ENCODE peak calls at places on chromosomes 7 and 10, in eight cellular contexts. One of them, this sample, is unnamed.
A peak's percentile ranks its signal among the peaks of the same experiment; 100 is the strongest.

GRCh38 chr10:33010132-33011037 is 52.4 kb upstream of the ITGB1 start:
- DNase-seq in lower leg skin: no peak
- DNase-seq in CD4-positive, alpha-beta T cell: peak; percentile 9
- DNase-seq in uterus: no peak
- DNase-seq in fibroblast of villous mesenchyme: peak; percentile 95
- DNase-seq in chondrocyte: no peak
- DNase-seq in fibroblast of pulmonary artery: peak; percentile 72
- DNase-seq in type B pancreatic cell: no peak
- DNase-seq in this sample: no peak

GRCh38 chr7:26633557-26633956 is 230.8 kb downstream of the SKAP2 start:
- DNase-seq in lower leg skin: no peak
- DNase-seq in CD4-positive, alpha-beta T cell: no peak
- DNase-seq in uterus: no peak
- DNase-seq in fibroblast of villous mesenchyme: no peak
- DNase-seq in chondrocyte: no peak
- DNase-seq in fibroblast of pulmonary artery: no peak
- DNase-seq in type B pancreatic cell: no peak
- DNase-seq in this sample: no peak

GRCh38 chr10:22500567-22501369 is 155.5 kb downstream of the SPAG6 start:
- DNase-seq in lower leg skin: no peak
- DNase-seq in CD4-positive, alpha-beta T cell: no peak
- DNase-seq in uterus: peak; percentile 37
- DNase-seq in fibroblast of villous mesenchyme: peak; percentile 33
- DNase-seq in chondrocyte: no peak
- DNase-seq in fibroblast of pulmonary artery: no peak
- DNase-seq in type B pancreatic cell: no peak
- DNase-seq in this sample: no peak

GRCh38 chr7:14104861-14105260 is 115.4 kb upstream of the ETV1 start:
- DNase-seq in lower leg skin: no peak
- DNase-seq in CD4-positive, alpha-beta T cell: no peak
- DNase-seq in uterus: no peak
- DNase-seq in fibroblast of villous mesenchyme: no peak
- DNase-seq in chondrocyte: no peak
- DNase-seq in fibroblast of pulmonary artery: no peak
- DNase-seq in type B pancreatic cell: no peak
- DNase-seq in this sample: no peak

GRCh38 chr7:70072220-70072619 is 473.9 kb downstream of the AUTS2 start:
- DNase-seq in lower leg skin: no peak
- DNase-seq in CD4-positive, alpha-beta T cell: no peak
- DNase-seq in uterus: no peak
- DNase-seq in fibroblast of villous mesenchyme: peak; percentile 17
- DNase-seq in chondrocyte: no peak
- DNase-seq in fibroblast of pulmonary artery: peak; percentile 24
- DNase-seq in type B pancreatic cell: no peak
- DNase-seq in this sample: no peak

GRCh38 chr7:54811016-54811924 is 52.3 kb upstream of the SEC61G start:
- DNase-seq in lower leg skin: no peak
- DNase-seq in CD4-positive, alpha-beta T cell: no peak
- DNase-seq in uterus: no peak
- DNase-seq in fibroblast of villous mesenchyme: peak; percentile 76
- DNase-seq in chondrocyte: no peak
- DNase-seq in fibroblast of pulmonary artery: peak; percentile 66
- DNase-seq in type B pancreatic cell: no peak
- DNase-seq in this sample: no peak

GRCh38 chr7:12327922-12328321 is 75.7 kb downstream of the VWDE start:
- DNase-seq in lower leg skin: no peak
- DNase-seq in CD4-positive, alpha-beta T cell: no peak
- DNase-seq in uterus: no peak
- DNase-seq in fibroblast of villous mesenchyme: no peak
- DNase-seq in chondrocyte: no peak
- DNase-seq in fibroblast of pulmonary artery: no peak
- DNase-seq in type B pancreatic cell: no peak
- DNase-seq in this sample: no peak

GRCh38 chr7:87330316-87330715 is 15.1 kb upstream of the CROT start:
- DNase-seq in lower leg skin: no peak
- DNase-seq in CD4-positive, alpha-beta T cell: no peak
- DNase-seq in uterus: no peak
- DNase-seq in fibroblast of villous mesenchyme: no peak
- DNase-seq in chondrocyte: no peak
- DNase-seq in fibroblast of pulmonary artery: peak; percentile 21
- DNase-seq in type B pancreatic cell: no peak
- DNase-seq in this sample: no peak

GRCh38 chr7:152072451-152072850 is 47.0 kb downstream of the GALNT11 start:
- DNase-seq in lower leg skin: no peak
- DNase-seq in CD4-positive, alpha-beta T cell: no peak
- DNase-seq in uterus: no peak
- DNase-seq in fibroblast of villous mesenchyme: no peak
- DNase-seq in chondrocyte: no peak
- DNase-seq in fibroblast of pulmonary artery: no peak
- DNase-seq in type B pancreatic cell: no peak
- DNase-seq in this sample: no peak

GRCh38 chr10:132679217-132679595 is 106.7 kb downstream of the NKX6-2 start:
- DNase-seq in lower leg skin: no peak
- DNase-seq in CD4-positive, alpha-beta T cell: no peak
- DNase-seq in uterus: peak; percentile 11
- DNase-seq in fibroblast of villous mesenchyme: no peak
- DNase-seq in chondrocyte: peak; percentile 72
- DNase-seq in fibroblast of pulmonary artery: no peak
- DNase-seq in type B pancreatic cell: peak; percentile 58
- DNase-seq in this sample: no peak

GRCh38 chr10:110324201-110324804 is 19.6 kb upstream of the SMNDC1 start:
- DNase-seq in lower leg skin: no peak
- DNase-seq in CD4-positive, alpha-beta T cell: no peak
- DNase-seq in uterus: no peak
- DNase-seq in fibroblast of villous mesenchyme: no peak
- DNase-seq in chondrocyte: no peak
- DNase-seq in fibroblast of pulmonary artery: no peak
- DNase-seq in type B pancreatic cell: no peak
- DNase-seq in this sample: no peak

GRCh38 chr7:98165827-98166667 is 45.2 kb upstream of the BHLHA15 start:
- DNase-seq in lower leg skin: no peak
- DNase-seq in CD4-positive, alpha-beta T cell: peak; percentile 38
- DNase-seq in uterus: no peak
- DNase-seq in fibroblast of villous mesenchyme: peak; percentile 30
- DNase-seq in chondrocyte: no peak
- DNase-seq in fibroblast of pulmonary artery: peak; percentile 46
- DNase-seq in type B pancreatic cell: no peak
- DNase-seq in this sample: peak; percentile 44

GRCh38 chr7:139883814-139884213 is 54.8 kb downstream of the TBXAS1 start:
- DNase-seq in lower leg skin: no peak
- DNase-seq in CD4-positive, alpha-beta T cell: no peak
- DNase-seq in uterus: no peak
- DNase-seq in fibroblast of villous mesenchyme: no peak
- DNase-seq in chondrocyte: no peak
- DNase-seq in fibroblast of pulmonary artery: no peak
- DNase-seq in type B pancreatic cell: no peak
- DNase-seq in this sample: no peak

GRCh38 chr7:94190599-94191061 is 186.5 kb upstream of the BET1 start:
- DNase-seq in lower leg skin: no peak
- DNase-seq in CD4-positive, alpha-beta T cell: no peak
- DNase-seq in uterus: no peak
- DNase-seq in fibroblast of villous mesenchyme: peak; percentile 93
- DNase-seq in chondrocyte: no peak
- DNase-seq in fibroblast of pulmonary artery: peak; percentile 96
- DNase-seq in type B pancreatic cell: no peak
- DNase-seq in this sample: no peak

GRCh38 chr7:107995184-107996071 is 7.5 kb downstream of the LAMB1 start:
- DNase-seq in lower leg skin: no peak
- DNase-seq in CD4-positive, alpha-beta T cell: no peak
- DNase-seq in uterus: no peak
- DNase-seq in fibroblast of villous mesenchyme: peak; percentile 74
- DNase-seq in chondrocyte: no peak
- DNase-seq in fibroblast of pulmonary artery: peak; percentile 90
- DNase-seq in type B pancreatic cell: no peak
- DNase-seq in this sample: no peak

GRCh38 chr10:3239066-3239919 is 66.7 kb upstream of the PITRM1 start:
- DNase-seq in lower leg skin: peak; percentile 66
- DNase-seq in CD4-positive, alpha-beta T cell: peak; percentile 56
- DNase-seq in uterus: peak; percentile 76
- DNase-seq in fibroblast of villous mesenchyme: peak; percentile 76
- DNase-seq in chondrocyte: no peak
- DNase-seq in fibroblast of pulmonary artery: peak; percentile 84
- DNase-seq in type B pancreatic cell: peak; percentile 80
- DNase-seq in this sample: peak; percentile 66

DNA sequence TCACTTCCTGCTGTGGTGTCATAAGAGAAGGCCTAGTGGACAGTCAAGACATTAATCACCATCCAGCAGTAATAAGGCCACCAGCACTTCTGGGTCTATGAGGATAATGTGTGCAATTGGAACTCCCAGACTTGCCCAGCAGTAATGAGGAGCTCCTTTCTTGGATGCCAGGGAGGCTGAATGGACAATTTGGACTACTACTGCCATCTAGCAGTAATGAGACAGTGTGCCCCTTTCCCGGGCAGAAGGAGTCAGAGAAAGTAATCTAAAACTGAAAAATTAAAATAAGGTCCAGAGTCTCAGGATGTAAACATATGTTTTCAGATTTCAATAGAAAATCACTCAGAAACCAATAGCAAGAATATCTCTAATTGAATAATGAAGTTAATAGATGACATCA is 400.4 kb downstream of the CDC14C start:
- DNase-seq in lower leg skin: no peak
- DNase-seq in CD4-positive, alpha-beta T cell: no peak
- DNase-seq in uterus: no peak
- DNase-seq in fibroblast of villous mesenchyme: peak; percentile 0
- DNase-seq in chondrocyte: no peak
- DNase-seq in fibroblast of pulmonary artery: peak; percentile 11
- DNase-seq in type B pancreatic cell: no peak
- DNase-seq in this sample: no peak
- TF ChIP-seq CTCF in lower leg skin: no peak
- TF ChIP-seq CTCF in CD4-positive, alpha-beta T cell: no peak
- TF ChIP-seq CTCF in uterus: no peak
- TF ChIP-seq CTCF in fibroblast of villous mesenchyme: no peak
- TF ChIP-seq CTCF in chondrocyte: no peak
- TF ChIP-seq CTCF in fibroblast of pulmonary artery: no peak
- TF ChIP-seq CTCF in type B pancreatic cell: no peak
- TF ChIP-seq CTCF in this sample: no peak

DNA sequence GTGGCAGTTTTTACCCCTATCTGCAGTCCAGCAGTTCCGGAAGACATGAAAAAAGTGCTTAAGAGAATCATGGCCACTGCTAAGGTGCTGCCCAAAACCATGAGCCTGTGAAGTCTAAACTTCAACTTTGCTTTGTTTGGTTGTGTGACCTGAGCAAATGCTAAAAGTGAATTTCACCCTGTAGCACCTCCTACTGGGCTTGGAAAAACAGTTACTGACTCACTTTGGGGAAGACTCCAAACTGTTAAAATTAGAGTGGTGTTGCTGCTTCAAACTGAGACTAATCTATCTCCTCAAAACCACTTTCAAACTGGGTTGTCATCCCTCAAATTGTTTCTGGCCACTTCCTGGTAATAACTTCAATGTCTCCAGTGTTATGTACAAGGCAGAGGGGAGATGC is 21.3 kb downstream of the MKX start:
- DNase-seq in lower leg skin: no peak
- DNase-seq in CD4-positive, alpha-beta T cell: no peak
- DNase-seq in uterus: no peak
- DNase-seq in fibroblast of villous mesenchyme: no peak
- DNase-seq in chondrocyte: no peak
- DNase-seq in fibroblast of pulmonary artery: no peak
- DNase-seq in type B pancreatic cell: no peak
- DNase-seq in this sample: no peak
- TF ChIP-seq CTCF in lower leg skin: no peak
- TF ChIP-seq CTCF in CD4-positive, alpha-beta T cell: no peak
- TF ChIP-seq CTCF in uterus: no peak
- TF ChIP-seq CTCF in fibroblast of villous mesenchyme: no peak
- TF ChIP-seq CTCF in chondrocyte: peak; percentile 69
- TF ChIP-seq CTCF in fibroblast of pulmonary artery: no peak
- TF ChIP-seq CTCF in type B pancreatic cell: peak; percentile 48
- TF ChIP-seq CTCF in this sample: no peak

DNA sequence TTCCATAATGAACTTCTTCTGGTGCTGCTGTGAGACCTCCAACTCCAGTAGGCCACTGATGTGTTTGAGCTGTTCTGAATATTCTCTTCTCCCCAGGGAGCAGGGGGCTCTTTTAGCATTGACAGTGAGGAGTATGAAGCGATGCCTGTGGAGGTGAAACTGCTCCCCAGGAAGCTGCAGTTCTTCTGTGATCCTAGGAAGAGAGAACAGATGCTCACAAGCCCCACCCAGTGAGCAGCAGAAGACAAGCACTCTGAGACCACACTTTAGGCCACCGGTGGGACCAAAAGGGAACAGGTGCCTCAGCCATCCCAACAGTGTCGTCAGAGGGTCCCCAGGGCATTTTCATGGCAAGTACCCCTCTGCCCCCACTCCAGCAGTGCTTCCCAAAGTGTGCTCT is 49.3 kb downstream of the DENND11 start:
- DNase-seq in lower leg skin: no peak
- DNase-seq in CD4-positive, alpha-beta T cell: no peak
- DNase-seq in uterus: no peak
- DNase-seq in fibroblast of villous mesenchyme: no peak
- DNase-seq in chondrocyte: no peak
- DNase-seq in fibroblast of pulmonary artery: no peak
- DNase-seq in type B pancreatic cell: no peak
- DNase-seq in this sample: no peak
- TF ChIP-seq CTCF in lower leg skin: no peak
- TF ChIP-seq CTCF in CD4-positive, alpha-beta T cell: no peak
- TF ChIP-seq CTCF in uterus: no peak
- TF ChIP-seq CTCF in fibroblast of villous mesenchyme: no peak
- TF ChIP-seq CTCF in chondrocyte: no peak
- TF ChIP-seq CTCF in fibroblast of pulmonary artery: no peak
- TF ChIP-seq CTCF in type B pancreatic cell: no peak
- TF ChIP-seq CTCF in this sample: no peak

GRCh38 chr10:115829501-115830215 is 443.3 kb downstream of the GFRA1 start:
- DNase-seq in lower leg skin: no peak
- DNase-seq in CD4-positive, alpha-beta T cell: no peak
- DNase-seq in uterus: no peak
- DNase-seq in fibroblast of villous mesenchyme: peak; percentile 79
- DNase-seq in chondrocyte: no peak
- DNase-seq in fibroblast of pulmonary artery: peak; percentile 47
- DNase-seq in type B pancreatic cell: no peak
- DNase-seq in this sample: no peak
- TF ChIP-seq CTCF in lower leg skin: no peak
- TF ChIP-seq CTCF in CD4-positive, alpha-beta T cell: no peak
- TF ChIP-seq CTCF in uterus: no peak
- TF ChIP-seq CTCF in fibroblast of villous mesenchyme: peak; percentile 43
- TF ChIP-seq CTCF in chondrocyte: peak; percentile 74
- TF ChIP-seq CTCF in fibroblast of pulmonary artery: peak; percentile 15
- TF ChIP-seq CTCF in type B pancreatic cell: peak; percentile 23
- TF ChIP-seq CTCF in this sample: no peak

DNA sequence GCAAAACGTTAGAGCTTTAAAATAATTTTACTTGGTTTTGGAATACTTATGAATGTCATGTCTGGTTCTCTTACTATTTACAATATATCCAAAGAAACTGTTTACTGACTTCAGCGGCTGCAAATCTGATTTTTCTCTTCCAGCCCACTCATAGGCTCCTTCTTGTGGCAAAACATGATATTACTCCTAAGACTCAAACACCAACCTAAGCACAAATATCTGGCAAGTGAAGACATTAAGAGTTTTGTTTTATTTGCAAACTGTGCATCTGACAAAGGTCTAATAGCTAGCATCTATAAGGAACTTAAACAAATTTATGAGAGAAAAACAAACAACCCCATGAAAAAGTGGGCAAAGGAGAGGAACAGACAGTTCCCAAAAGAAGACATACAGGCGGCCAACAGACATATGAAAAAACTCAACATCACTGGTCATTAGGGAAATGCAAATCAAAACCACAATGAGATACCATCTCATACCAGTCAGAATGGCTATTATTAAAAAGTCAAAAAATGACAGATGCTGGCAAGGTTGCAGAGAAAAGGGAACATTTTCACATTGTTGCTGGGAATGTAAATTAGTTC is 20.3 kb upstream of the GJC3 start:
- DNase-seq in lower leg skin: no peak
- DNase-seq in CD4-positive, alpha-beta T cell: no peak
- DNase-seq in uterus: no peak
- DNase-seq in fibroblast of villous mesenchyme: peak; percentile 23
- DNase-seq in chondrocyte: no peak
- DNase-seq in fibroblast of pulmonary artery: peak; percentile 40
- DNase-seq in type B pancreatic cell: no peak
- DNase-seq in this sample: no peak
- TF ChIP-seq CTCF in lower leg skin: no peak
- TF ChIP-seq CTCF in CD4-positive, alpha-beta T cell: peak; percentile 49
- TF ChIP-seq CTCF in uterus: no peak
- TF ChIP-seq CTCF in fibroblast of villous mesenchyme: peak; percentile 46
- TF ChIP-seq CTCF in chondrocyte: peak; percentile 53
- TF ChIP-seq CTCF in fibroblast of pulmonary artery: peak; percentile 50
- TF ChIP-seq CTCF in type B pancreatic cell: peak; percentile 60
- TF ChIP-seq CTCF in this sample: no peak

This sample was measured in activated B cell treated with CpG ODN at 0.5 μM for 24 hours.